ENCODE peak calls at places on chromosome 6, in nine cellular contexts. E is GM18507; J is CD8-positive, alpha-beta T cell; M is fibroblast of the aortic adventitia; O is effector CD8-positive, alpha-beta T cell; S is D341Med; N is keratinocyte; K is activated gamma-delta T cell treated with anti-CD3 and anti-CD28 coated beads, Interleukin-2, amount 50 U/mL, for 16 hours; Z is GM23248. C is an unnamed sample.

GRCh38 chr6:108027054-108027453 is 47.5 kb downstream of the OSTM1 start:
- DNase-seq in E (no peak), J (no peak), M (no peak), O (no peak), S (peak; percentile 44), N (no peak), K (no peak), Z (peak; percentile 38), C (no peak)

GRCh38 chr6:90256698-90257485 is 39.8 kb downstream of the BACH2 start:
- DNase-seq in E (no peak), J (no peak), M (peak; percentile 59), O (no peak), S (no peak), N (no peak), K (no peak), Z (peak; percentile 77), C (no peak)

GRCh38 chr6:97189767-97190166 is 93.2 kb downstream of the MMS22L start:
- DNase-seq in E (no peak), J (no peak), M (peak; percentile 69), O (no peak), S (no peak), N (no peak), K (no peak), Z (peak; percentile 78), C (peak; percentile 1)

GRCh38 chr6:15417811-15418210 is 171.9 kb downstream of the JARID2 start:
- DNase-seq in E (no peak), J (no peak), M (no peak), O (no peak), S (no peak), N (peak; percentile 79), K (no peak), Z (peak; percentile 44), C (peak; percentile 89)

GRCh38 chr6:113970808-113971676 is at the start of gene HDAC2:
- DNase-seq in E (peak; percentile 84), J (peak; percentile 85), M (peak; percentile 76), O (peak; percentile 76), S (peak; percentile 96), N (no peak), K (peak; percentile 80), Z (peak; percentile 85), C (peak; percentile 83)

GRCh38 chr6:39339557-39340555 is 17.4 kb upstream of the KCNK16 start:
- DNase-seq in E (no peak), J (no peak), M (no peak), O (no peak), S (no peak), N (no peak), K (no peak), Z (no peak), C (peak; percentile 20)

GRCh38 chr6:16403831-16404230 is 165.4 kb downstream of the GMPR start:
- DNase-seq in E (no peak), J (no peak), M (peak; percentile 51), O (no peak), S (no peak), N (no peak), K (no peak), Z (peak; percentile 55), C (peak; percentile 5)

GRCh38 chr6:109580519-109580918 is 97.5 kb upstream of the ZBTB24 start:
- DNase-seq in E (no peak), J (no peak), M (peak; percentile 4), O (no peak), S (no peak), N (no peak), K (no peak), Z (no peak), C (no peak)

GRCh38 chr6:164151161-164151728 is 736.7 kb downstream of the QKI start:
- DNase-seq in E (no peak), J (no peak), M (no peak), O (no peak), S (no peak), N (no peak), K (no peak), Z (no peak), C (no peak)

GRCh38 chr6:169319561-169319960 is 65.9 kb upstream of the THBS2 start:
- DNase-seq in E (no peak), J (no peak), M (no peak), O (no peak), S (no peak), N (no peak), K (no peak), Z (no peak), C (no peak)

GRCh38 chr6:100257661-100258395 is 206.9 kb downstream of the SIM1 start:
- DNase-seq in E (no peak), J (no peak), M (peak; percentile 57), O (no peak), S (peak; percentile 39), N (no peak), K (no peak), Z (peak; percentile 59), C (no peak)

GRCh38 chr6:89351632-89352328 is 742 bp downstream of the UBE2J1 start:
- DNase-seq in E (no peak), J (no peak), M (peak; percentile 17), O (no peak), S (no peak), N (no peak), K (no peak), Z (peak; percentile 38), C (no peak)

GRCh38 chr6:17640477-17640917 is 40.4 kb downstream of the FAM8A1 start:
- DNase-seq in E (no peak), J (no peak), M (peak; percentile 36), O (no peak), S (no peak), N (no peak), K (no peak), Z (peak; percentile 36), C (no peak)

GRCh38 chr6:77089776-77090175 is 373.5 kb downstream of the HTR1B start:
- DNase-seq in E (no peak), J (no peak), M (no peak), O (no peak), S (no peak), N (peak; percentile 2), K (no peak), Z (peak; percentile 8), C (peak; percentile 4)

GRCh38 chr6:128491643-128492206 is 28.7 kb downstream of the PTPRK start:
- DNase-seq in E (no peak), J (no peak), M (peak; percentile 79), O (no peak), S (peak; percentile 58), N (no peak), K (no peak), Z (no peak), C (no peak)